ENCODE peak calls at places on chromosomes 13 and 19, in five cellular contexts. One of them, this sample, is unnamed.

GRCh38 chr13:107157272-107157671 is 589.3 kb upstream of the ARGLU1 start:
- DNase-seq in psoas muscle: no peak
- DNase-seq in prostate gland: no peak
- DNase-seq in tibial artery: no peak
- DNase-seq in IMR-90: peak; percentile 1
- DNase-seq in this sample: no peak

GRCh38 chr13:73335226-73335625 is 276.4 kb downstream of the KLF5 start:
- DNase-seq in IMR-90: peak; percentile 65
- DNase-seq in tibial artery: no peak
- DNase-seq in prostate gland: no peak
- DNase-seq in psoas muscle: no peak
- DNase-seq in this sample: no peak

GRCh38 chr13:36912983-36913382 is 7.1 kb downstream of the SMAD9 start:
- DNase-seq in prostate gland: no peak
- DNase-seq in psoas muscle: no peak
- DNase-seq in tibial artery: no peak
- DNase-seq in IMR-90: peak; percentile 21
- DNase-seq in this sample: no peak

GRCh38 chr13:112752711-112753541 is 63.1 kb downstream of the ATP11A start:
- DNase-seq in prostate gland: no peak
- DNase-seq in tibial artery: no peak
- DNase-seq in IMR-90: no peak
- DNase-seq in psoas muscle: no peak
- DNase-seq in this sample: no peak

GRCh38 chr13:25762795-25763377 is 288.9 kb downstream of the SHISA2 start:
- DNase-seq in psoas muscle: no peak
- DNase-seq in tibial artery: no peak
- DNase-seq in prostate gland: no peak
- DNase-seq in IMR-90: no peak
- DNase-seq in this sample: no peak

GRCh38 chr13:40484981-40485380 is 181.5 kb downstream of the FOXO1 start:
- DNase-seq in tibial artery: no peak
- DNase-seq in IMR-90: no peak
- DNase-seq in psoas muscle: no peak
- DNase-seq in prostate gland: no peak
- DNase-seq in this sample: no peak

GRCh38 chr13:49625392-49626137 is 2.7 kb upstream of the ARL11 start:
- DNase-seq in tibial artery: no peak
- DNase-seq in psoas muscle: peak; percentile 53
- DNase-seq in IMR-90: peak; percentile 6
- DNase-seq in prostate gland: no peak
- DNase-seq in this sample: peak; percentile 58

GRCh38 chr13:107365466-107366215 is 797.7 kb upstream of the ARGLU1 start:
- DNase-seq in prostate gland: no peak
- DNase-seq in IMR-90: peak; percentile 83
- DNase-seq in tibial artery: no peak
- DNase-seq in psoas muscle: no peak
- DNase-seq in this sample: no peak

GRCh38 chr19:10691178-10691881 is 9.9 kb upstream of the QTRT1 start:
- DNase-seq in prostate gland: no peak
- DNase-seq in tibial artery: no peak
- DNase-seq in IMR-90: no peak
- DNase-seq in psoas muscle: no peak
- DNase-seq in this sample: no peak

GRCh38 chr13:101979825-101980224 is 422.0 kb downstream of the FGF14 start:
- DNase-seq in prostate gland: no peak
- DNase-seq in psoas muscle: no peak
- DNase-seq in tibial artery: no peak
- DNase-seq in IMR-90: no peak
- DNase-seq in this sample: no peak

GRCh38 chr13:50229935-50230334 is 214.7 kb downstream of the KCNRG start:
- DNase-seq in psoas muscle: no peak
- DNase-seq in tibial artery: no peak
- DNase-seq in IMR-90: no peak
- DNase-seq in prostate gland: no peak
- DNase-seq in this sample: no peak

GRCh38 chr19:18541258-18541991 is 1.9 kb downstream of the FKBP8 start:
- DNase-seq in IMR-90: no peak
- DNase-seq in tibial artery: no peak
- DNase-seq in prostate gland: no peak
- DNase-seq in psoas muscle: peak; percentile 33
- DNase-seq in this sample: no peak

GRCh38 chr19:39411006-39411831 is 1.2 kb upstream of the PLEKHG2 start:
- DNase-seq in tibial artery: peak; percentile 85
- DNase-seq in psoas muscle: peak; percentile 63
- DNase-seq in prostate gland: peak; percentile 44
- DNase-seq in IMR-90: peak; percentile 68
- DNase-seq in this sample: no peak

GRCh38 chr19:4730740-4731171 is 7.1 kb upstream of the DPP9 start:
- DNase-seq in prostate gland: no peak
- DNase-seq in IMR-90: no peak
- DNase-seq in tibial artery: no peak
- DNase-seq in psoas muscle: no peak
- DNase-seq in this sample: no peak

GRCh38 chr19:2087621-2088100 is 8.5 kb downstream of the MOB3A start:
- DNase-seq in tibial artery: no peak
- DNase-seq in psoas muscle: no peak
- DNase-seq in IMR-90: no peak
- DNase-seq in prostate gland: no peak
- DNase-seq in this sample: no peak

GRCh38 chr19:48181505-48181904 is 11.0 kb downstream of the ZSWIM9 start:
- DNase-seq in IMR-90: no peak
- DNase-seq in prostate gland: no peak
- DNase-seq in tibial artery: no peak
- DNase-seq in psoas muscle: no peak
- DNase-seq in this sample: no peak

GRCh38 chr13:102817907-102818306 is 19.0 kb downstream of the BIVM start:
- DNase-seq in IMR-90: no peak
- DNase-seq in tibial artery: no peak
- DNase-seq in psoas muscle: no peak
- DNase-seq in prostate gland: no peak
- DNase-seq in this sample: no peak

GRCh38 chr19:57192993-57193392 is 1.7 kb downstream of the ZNF264 start:
- DNase-seq in IMR-90: no peak
- DNase-seq in psoas muscle: no peak
- DNase-seq in prostate gland: no peak
- DNase-seq in tibial artery: no peak
- DNase-seq in this sample: no peak

GRCh38 chr13:48138270-48138669 is 43.4 kb upstream of the MED4 start:
- DNase-seq in tibial artery: no peak
- DNase-seq in IMR-90: no peak
- DNase-seq in psoas muscle: no peak
- DNase-seq in prostate gland: no peak
- DNase-seq in this sample: no peak

GRCh38 chr19:5762608-5763217 is 21.8 kb downstream of the PRR22 start:
- DNase-seq in tibial artery: no peak
- DNase-seq in prostate gland: no peak
- DNase-seq in IMR-90: no peak
- DNase-seq in psoas muscle: no peak
- DNase-seq in this sample: no peak

GRCh38 chr13:108156749-108157148 is 58.6 kb downstream of the LIG4 start:
- DNase-seq in tibial artery: no peak
- DNase-seq in psoas muscle: no peak
- DNase-seq in prostate gland: no peak
- DNase-seq in IMR-90: no peak
- DNase-seq in this sample: no peak

GRCh38 chr19:17862711-17863519 is 3.2 kb downstream of the RPL18A start:
- DNase-seq in prostate gland: no peak
- DNase-seq in psoas muscle: no peak
- DNase-seq in tibial artery: no peak
- DNase-seq in IMR-90: no peak
- DNase-seq in this sample: no peak

GRCh38 chr13:110254751-110255553 is 52.0 kb downstream of the COL4A1 start:
- DNase-seq in psoas muscle: no peak
- DNase-seq in prostate gland: no peak
- DNase-seq in tibial artery: no peak
- DNase-seq in IMR-90: peak; percentile 50
- DNase-seq in this sample: no peak

GRCh38 chr13:21673592-21674270 is 2.9 kb downstream of the FGF9 start:
- DNase-seq in psoas muscle: peak; percentile 52
- DNase-seq in tibial artery: no peak
- DNase-seq in prostate gland: no peak
- DNase-seq in IMR-90: peak; percentile 36
- DNase-seq in this sample: peak; percentile 40

GRCh38 chr13:39913928-39914327 is 258.5 kb downstream of the COG6 start:
- DNase-seq in prostate gland: peak; percentile 53
- DNase-seq in IMR-90: no peak
- DNase-seq in tibial artery: peak; percentile 61
- DNase-seq in psoas muscle: no peak
- DNase-seq in this sample: no peak

GRCh38 chr19:48659768-48660167 is 13.0 kb downstream of the NTN5 start:
- DNase-seq in prostate gland: no peak
- DNase-seq in tibial artery: no peak
- DNase-seq in IMR-90: no peak
- DNase-seq in psoas muscle: no peak
- DNase-seq in this sample: no peak

GRCh38 chr19:6796278-6796677 is 23.8 kb downstream of the VAV1 start:
- DNase-seq in tibial artery: no peak
- DNase-seq in prostate gland: no peak
- DNase-seq in psoas muscle: no peak
- DNase-seq in IMR-90: no peak
- DNase-seq in this sample: no peak

GRCh38 chr13:24273926-24274325 is 35.5 kb upstream of the C1QTNF9 start:
- DNase-seq in prostate gland: no peak
- DNase-seq in psoas muscle: no peak
- DNase-seq in tibial artery: no peak
- DNase-seq in IMR-90: no peak
- DNase-seq in this sample: no peak

GRCh38 chr19:1166872-1167573 is 7.0 kb downstream of the SBNO2 start:
- DNase-seq in prostate gland: no peak
- DNase-seq in IMR-90: no peak
- DNase-seq in tibial artery: no peak
- DNase-seq in psoas muscle: no peak
- DNase-seq in this sample: no peak

GRCh38 chr19:18612772-18613588 is at the start of gene TMEM59L:
- DNase-seq in IMR-90: no peak
- DNase-seq in psoas muscle: no peak
- DNase-seq in tibial artery: no peak
- DNase-seq in prostate gland: no peak
- DNase-seq in this sample: no peak

GRCh38 chr13:114128624-114129522 is 3.5 kb downstream of the RASA3 start:
- DNase-seq in prostate gland: no peak
- DNase-seq in IMR-90: peak; percentile 95
- DNase-seq in tibial artery: peak; percentile 87
- DNase-seq in psoas muscle: peak; percentile 84
- DNase-seq in this sample: peak; percentile 84

GRCh38 chr19:932647-933552 is 7.1 kb downstream of the ARID3A start:
- DNase-seq in tibial artery: no peak
- DNase-seq in psoas muscle: peak; percentile 83
- DNase-seq in prostate gland: no peak
- DNase-seq in IMR-90: peak; percentile 94
- DNase-seq in this sample: peak; percentile 79

GRCh38 chr19:2027361-2027760 is 11.8 kb upstream of the BTBD2 start:
- DNase-seq in prostate gland: no peak
- DNase-seq in tibial artery: no peak
- DNase-seq in psoas muscle: peak; percentile 28
- DNase-seq in IMR-90: peak; percentile 69
- DNase-seq in this sample: no peak

GRCh38 chr19:11982526-11982925 is 17.7 kb downstream of the ZNF763 start:
- DNase-seq in prostate gland: no peak
- DNase-seq in psoas muscle: no peak
- DNase-seq in IMR-90: no peak
- DNase-seq in tibial artery: no peak
- DNase-seq in this sample: no peak

GRCh38 chr13:58018865-58019264 is 387.3 kb downstream of the PCDH17 start:
- DNase-seq in tibial artery: no peak
- DNase-seq in prostate gland: no peak
- DNase-seq in psoas muscle: no peak
- DNase-seq in IMR-90: no peak
- DNase-seq in this sample: no peak

GRCh38 chr19:46786236-46787039 is 2.0 kb downstream of the SLC1A5 start:
- DNase-seq in psoas muscle: peak; percentile 69
- DNase-seq in IMR-90: peak; percentile 83
- DNase-seq in prostate gland: peak; percentile 71
- DNase-seq in tibial artery: peak; percentile 85
- DNase-seq in this sample: peak; percentile 77
- TF ChIP-seq CTCF in psoas muscle: no peak
- TF ChIP-seq CTCF in IMR-90: no peak
- TF ChIP-seq CTCF in prostate gland: no peak
- TF ChIP-seq CTCF in tibial artery: no peak
- TF ChIP-seq CTCF in this sample: no peak

GRCh38 chr19:54339646-54340358 is 840 bp upstream of the LILRA4 start:
- DNase-seq in tibial artery: no peak
- DNase-seq in psoas muscle: no peak
- DNase-seq in IMR-90: no peak
- DNase-seq in prostate gland: no peak
- DNase-seq in this sample: no peak
- H3K4me1 ChIP-seq in tibial artery: no peaks in the 10 kb centered on the region
- H3K4me1 ChIP-seq in psoas muscle: no peaks in the 10 kb centered on the region
- H3K4me1 ChIP-seq in IMR-90: no peaks in the 10 kb centered on the region
- H3K4me1 ChIP-seq in prostate gland: no peaks in the 10 kb centered on the region
- H3K4me1 ChIP-seq in this sample: no peaks in the 10 kb centered on the region

DNA sequence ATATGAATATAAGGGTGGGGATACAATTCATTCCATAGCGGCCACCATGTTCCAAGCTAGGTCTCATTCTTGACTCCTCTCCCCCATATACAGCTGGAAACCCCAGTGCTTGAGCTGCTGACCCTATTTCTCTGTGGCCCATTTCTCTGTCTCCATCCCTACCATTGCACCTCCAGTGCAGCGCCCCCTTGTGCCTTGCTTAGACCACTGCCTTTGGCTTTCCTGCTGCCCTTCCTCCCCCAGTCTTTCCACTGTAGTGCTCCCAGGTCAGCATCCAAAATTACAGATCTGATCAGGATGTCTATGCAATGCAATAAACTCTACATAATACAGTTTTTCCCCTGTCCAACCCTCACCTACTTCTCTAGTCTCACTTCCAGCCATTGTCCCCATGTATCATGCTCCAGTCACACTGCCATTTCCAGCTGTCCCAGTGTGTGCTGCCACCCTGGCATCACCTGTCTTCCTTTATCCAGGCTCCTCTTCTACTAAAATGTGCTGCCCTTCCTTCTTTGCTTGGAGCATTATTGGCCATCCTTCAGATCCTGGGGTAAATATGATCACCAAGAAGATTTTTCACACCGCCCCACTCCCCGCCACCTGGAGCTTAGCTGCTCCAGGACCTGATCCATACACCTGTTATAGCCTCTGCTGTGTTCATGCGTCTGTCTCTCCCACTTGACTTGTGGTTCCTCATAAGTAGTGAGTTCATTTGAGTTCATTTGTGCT is 199.4 kb upstream of the IPO5 start:
- DNase-seq in IMR-90: no peak
- DNase-seq in tibial artery: no peak
- DNase-seq in prostate gland: no peak
- DNase-seq in psoas muscle: no peak
- DNase-seq in this sample: no peak
- TF ChIP-seq CTCF in IMR-90: no peak
- TF ChIP-seq CTCF in tibial artery: no peak
- TF ChIP-seq CTCF in prostate gland: no peak
- TF ChIP-seq CTCF in psoas muscle: no peak
- TF ChIP-seq CTCF in this sample: peak; percentile 8

DNA sequence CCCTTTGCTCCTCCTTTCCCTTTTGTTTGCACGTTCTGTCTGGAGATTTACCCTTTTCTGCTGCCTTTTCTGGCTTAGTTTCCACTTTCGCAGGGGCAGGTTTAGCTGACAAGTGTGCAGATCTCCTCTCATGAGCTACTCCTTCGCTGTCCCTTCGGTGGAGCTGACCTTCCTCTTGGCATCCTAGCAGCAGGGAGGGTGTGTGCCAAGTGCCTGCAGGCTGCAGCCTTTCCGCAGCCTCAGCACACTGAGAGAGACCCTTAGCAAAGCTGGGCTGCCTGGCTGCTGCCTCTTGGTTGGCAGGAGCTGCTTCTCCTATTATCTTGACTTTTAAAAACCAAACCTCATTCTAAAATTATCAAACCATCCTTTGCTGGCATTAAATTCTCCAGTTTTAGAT is 132.5 kb downstream of the DNAJC3 start:
- DNase-seq in prostate gland: no peak
- DNase-seq in psoas muscle: no peak
- DNase-seq in IMR-90: no peak
- DNase-seq in tibial artery: no peak
- DNase-seq in this sample: no peak
- H3K4me1 ChIP-seq in prostate gland: no peaks in the 10 kb centered on the region
- H3K4me1 ChIP-seq in psoas muscle: no peaks in the 10 kb centered on the region
- H3K4me1 ChIP-seq in IMR-90: no peaks in the 10 kb centered on the region
- H3K4me1 ChIP-seq in tibial artery: no peaks in the 10 kb centered on the region
- H3K4me1 ChIP-seq in this sample: no peaks in the 10 kb centered on the region